ENCODE peak calls at places on chromosomes 2 and 18, in ten cellular contexts. M is HCT116, D is AG09309, A is skeletal muscle cell, J is foreskin fibroblast, O is Daoy, E is naive B cell, P is NB4, K is hepatocyte, H is hypothalamus. U is an unnamed sample.

GRCh38 chr2:37000273-37000780 is 34.0 kb upstream of the STRN start:
- DNase-seq in P (no peak), D (no peak), E (no peak), J (no peak), K (peak; percentile 3), H (no peak), O (no peak), A (no peak), M (no peak), U (no peak)

GRCh38 chr2:66426250-66427064 is 8.5 kb upstream of the MEIS1 start:
- DNase-seq in J (no peak), P (no peak), H (no peak), D (no peak), K (no peak), A (no peak), E (no peak), O (no peak), M (no peak), U (no peak)

GRCh38 chr18:36780748-36781147 is 48.1 kb downstream of the TPGS2 start:
- DNase-seq in E (no peak), K (no peak), A (no peak), H (no peak), P (no peak), D (no peak), J (no peak), O (no peak), M (no peak), U (no peak)

GRCh38 chr18:70663141-70663540 is 374.3 kb downstream of the SOCS6 start:
- DNase-seq in K (no peak), M (no peak), J (no peak), H (no peak), P (no peak), O (no peak), E (no peak), A (no peak), D (no peak), U (no peak)

GRCh38 chr2:190537765-190538164 is 3.2 kb upstream of the NEMP2 start:
- DNase-seq in H (no peak), D (no peak), M (no peak), P (peak; percentile 16), E (peak; percentile 26), J (no peak), K (no peak), O (peak; percentile 14), A (no peak), U (no peak)

GRCh38 chr2:84247532-84247931 is 211.5 kb downstream of the SUCLG1 start:
- DNase-seq in P (no peak), D (no peak), H (no peak), K (no peak), E (no peak), O (no peak), M (no peak), J (no peak), A (no peak), U (no peak)

GRCh38 chr18:48951448-48952286 is 902 bp upstream of the SMAD7 start:
- DNase-seq in K (peak; percentile 96), E (peak; percentile 73), A (peak; percentile 71), P (peak; percentile 90), O (peak; percentile 91), H (peak; percentile 71), J (peak; percentile 86), M (no peak), D (peak; percentile 75), U (peak; percentile 92)

GRCh38 chr2:62711832-62712494 is 6.5 kb downstream of the EHBP1 start:
- DNase-seq in O (no peak), H (no peak), M (no peak), J (no peak), P (no peak), K (no peak), E (no peak), A (no peak), D (no peak), U (no peak)

GRCh38 chr18:63844254-63844653 is 43.3 kb upstream of the SERPINB2 start:
- DNase-seq in M (peak; percentile 31), P (peak; percentile 62), J (peak; percentile 36), E (no peak), O (peak; percentile 4), K (peak; percentile 48), A (no peak), H (no peak), D (no peak), U (no peak)

GRCh38 chr2:56132138-56132537 is 51.7 kb upstream of the CCDC85A start:
- DNase-seq in K (peak; percentile 46), E (no peak), A (peak; percentile 6), H (no peak), O (peak; percentile 25), M (peak; percentile 40), P (peak; percentile 49), J (peak; percentile 7), D (peak; percentile 10), U (no peak)

GRCh38 chr2:174331731-174332606 is 2.8 kb upstream of the SP9 start:
- DNase-seq in E (no peak), P (peak; percentile 24), O (no peak), K (no peak), M (no peak), A (no peak), D (no peak), J (no peak), H (no peak), U (no peak)

GRCh38 chr2:189163889-189164288 is 15.7 kb downstream of the COL5A2 start:
- DNase-seq in P (no peak), H (no peak), J (peak; percentile 79), A (peak; percentile 48), O (peak; percentile 7), K (no peak), D (peak; percentile 49), M (no peak), E (no peak), U (no peak)

GRCh38 chr2:39632871-39633270 is 32.8 kb upstream of the TMEM178A start:
- DNase-seq in P (no peak), K (no peak), J (peak; percentile 62), H (no peak), M (no peak), O (peak; percentile 85), E (no peak), A (peak; percentile 26), D (peak; percentile 88), U (no peak)

GRCh38 chr2:233209117-233209977 is 42.1 kb upstream of the ATG16L1 start:
- DNase-seq in O (peak; percentile 76), D (no peak), E (no peak), H (peak; percentile 17), J (no peak), K (peak; percentile 34), A (no peak), M (peak; percentile 16), P (no peak), U (peak; percentile 74)

GRCh38 chr18:66640431-66640830 is 36.5 kb upstream of the CDH19 start:
- DNase-seq in M (no peak), O (no peak), A (no peak), K (no peak), H (no peak), J (no peak), D (no peak), E (no peak), P (peak; percentile 2), U (no peak)

GRCh38 chr2:96402591-96402990 is 67.0 kb downstream of the NCAPH start:
- DNase-seq in O (no peak), K (no peak), J (no peak), M (no peak), P (no peak), H (no peak), D (no peak), A (no peak), E (no peak), U (no peak)

GRCh38 chr18:79522451-79523220 is 126.9 kb downstream of the NFATC1 start:
- DNase-seq in D (no peak), P (no peak), K (no peak), M (no peak), A (no peak), O (no peak), H (no peak), J (no peak), E (no peak), U (no peak)

GRCh38 chr2:196927318-196928225 is 1.1 kb upstream of the PGAP1 start:
- DNase-seq in E (peak; percentile 34), P (peak; percentile 55), O (peak; percentile 41), H (no peak), A (peak; percentile 80), J (peak; percentile 65), K (peak; percentile 55), M (no peak), D (peak; percentile 52), U (no peak)

GRCh38 chr18:63789327-63789726 is 14.1 kb downstream of the SERPINB7 start:
- DNase-seq in H (no peak), D (no peak), P (no peak), E (no peak), J (no peak), M (no peak), K (no peak), O (no peak), A (no peak), U (no peak)

U was measured in head of caudate nucleus.